ENCODE peak calls at places on chromosomes 5 and 9, in seven cellular contexts. I is stomach, O is A549, Y is neural progenitor cell, X is ovary, U is IMR-90, B is upper lobe of right lung. K is an unnamed sample.
A peak's percentile ranks its signal among the peaks of the same experiment; 100 is the strongest.

GRCh38 chr5:179292681-179293080 is 52.6 kb downstream of the ADAMTS2 start:
- DNase-seq in I (no peak), O (no peak), Y (no peak), X (no peak), U (no peak), B (peak; percentile 53), K (no peak)

GRCh38 chr9:107625383-107625984 is 135.9 kb upstream of the KLF4 start:
- DNase-seq in I (no peak), O (no peak), Y (no peak), X (no peak), U (no peak), B (no peak), K (no peak)

GRCh38 chr9:14180077-14180941 is 133.6 kb downstream of the NFIB start:
- DNase-seq in I (peak; percentile 53), O (no peak), Y (no peak), X (peak; percentile 32), U (no peak), B (no peak), K (no peak)

GRCh38 chr9:108816037-108816436 is 39.7 kb downstream of the ACTL7B start:
- DNase-seq in I (no peak), O (no peak), Y (no peak), X (no peak), U (no peak), B (peak; percentile 81), K (no peak)

GRCh38 chr5:134007581-134008256 is 2.9 kb upstream of the VDAC1 start:
- DNase-seq in I (no peak), O (peak; percentile 44), Y (peak; percentile 73), X (no peak), U (no peak), B (no peak), K (peak; percentile 46)

GRCh38 chr9:120916573-120916972 is 10.0 kb downstream of the TRAF1 start:
- DNase-seq in I (no peak), O (no peak), Y (no peak), X (peak; percentile 81), U (peak; percentile 64), B (no peak), K (peak; percentile 64)

GRCh38 chr9:134174073-134174449 is 9.7 kb upstream of the RNU6ATAC start:
- DNase-seq in I (no peak), O (no peak), Y (no peak), X (no peak), U (no peak), B (peak; percentile 75), K (no peak)

GRCh38 chr5:68194405-68194804 is 21.2 kb upstream of the PIK3R1 start:
- DNase-seq in I (no peak), O (no peak), Y (no peak), X (no peak), U (no peak), B (no peak), K (no peak)

GRCh38 chr5:109688647-109688998 is 1.1 kb upstream of the MAN2A1 start:
- DNase-seq in I (no peak), O (no peak), Y (peak; percentile 51), X (no peak), U (peak; percentile 28), B (no peak), K (peak; percentile 51)

GRCh38 chr5:167643616-167644015 is 647.8 kb upstream of the WWC1 start:
- DNase-seq in I (no peak), O (no peak), Y (no peak), X (no peak), U (no peak), B (no peak), K (no peak)

GRCh38 chr5:146699129-146699528 is 179.4 kb downstream of the PPP2R2B start:
- DNase-seq in I (no peak), O (no peak), Y (peak; percentile 17), X (no peak), U (no peak), B (no peak), K (no peak)

GRCh38 chr9:98944130-98945074 is 695 bp downstream of the COL15A1 start:
- DNase-seq in I (no peak), O (peak; percentile 24), Y (peak; percentile 49), X (peak; percentile 51), U (no peak), B (no peak), K (no peak)

GRCh38 chr5:92979716-92980115 is 601.3 kb downstream of the NR2F1-AS1 start:
- DNase-seq in I (no peak), O (no peak), Y (peak; percentile 85), X (no peak), U (no peak), B (no peak), K (no peak)

GRCh38 chr9:92738661-92739081 is 26.0 kb downstream of the BICD2 start:
- DNase-seq in I (peak; percentile 43), O (no peak), Y (no peak), X (no peak), U (no peak), B (peak; percentile 62), K (no peak)

GRCh38 chr9:1125741-1126140 is 75.6 kb downstream of the DMRT2 start:
- DNase-seq in I (no peak), O (peak; percentile 31), Y (no peak), X (no peak), U (peak; percentile 11), B (no peak), K (peak; percentile 63)

GRCh38 chr5:14107536-14107935 is 35.6 kb upstream of the TRIO start:
- DNase-seq in I (no peak), O (no peak), Y (no peak), X (no peak), U (peak; percentile 37), B (no peak), K (no peak)

GRCh38 chr5:1943481-1943880 is 60.8 kb upstream of the IRX4 start:
- DNase-seq in I (no peak), O (no peak), Y (no peak), X (no peak), U (no peak), B (peak; percentile 10), K (no peak)

GRCh38 chr9:114317665-114318357 is 5.1 kb upstream of the ORM1 start:
- DNase-seq in I (no peak), O (peak; percentile 17), Y (no peak), X (no peak), U (peak; percentile 85), B (peak; percentile 23), K (no peak)

GRCh38 chr5:148794275-148794674 is 32.1 kb upstream of the ADRB2 start:
- DNase-seq in I (no peak), O (no peak), Y (no peak), X (no peak), U (peak; percentile 56), B (no peak), K (no peak)

DNA sequence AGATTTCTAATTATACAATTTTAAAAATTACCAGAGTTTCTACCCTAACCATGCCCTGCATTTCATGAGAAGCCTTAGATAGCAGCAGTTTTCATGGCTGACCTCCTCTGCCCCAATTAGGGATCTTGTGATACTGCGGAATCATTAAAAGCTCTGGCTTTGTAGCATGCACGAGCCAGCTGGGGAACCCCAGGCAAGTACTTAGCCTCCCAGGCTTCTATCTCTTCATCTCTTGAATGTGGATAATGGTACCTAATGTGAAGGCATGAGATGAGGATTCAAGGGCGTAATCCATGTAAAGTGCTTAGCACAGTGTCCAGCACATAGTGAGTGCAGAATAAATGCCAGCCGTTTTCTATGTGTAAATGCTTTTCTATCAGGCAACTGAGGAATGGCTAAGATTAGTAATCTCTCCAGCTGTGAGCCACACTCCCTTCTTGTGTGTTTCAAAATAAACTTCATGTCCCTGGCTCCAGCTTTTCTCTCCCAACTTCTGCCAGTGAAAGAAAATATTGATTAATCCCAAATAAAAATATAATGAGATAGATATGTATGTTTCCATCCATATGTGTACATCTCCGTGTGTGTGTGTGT is 88.4 kb downstream of the APBA1 start:
- DNase-seq in I (no peak), O (no peak), Y (no peak), X (no peak), U (no peak), B (no peak), K (no peak)
- H3K9me3 ChIP-seq in I (no peaks in the 10 kb centered on the region), O (no peaks in the 10 kb centered on the region), Y (no peaks in the 10 kb centered on the region), X (no peaks in the 10 kb centered on the region), U (no peaks in the 10 kb centered on the region), B (no peaks in the 10 kb centered on the region), K (no peaks in the 10 kb centered on the region)

DNA sequence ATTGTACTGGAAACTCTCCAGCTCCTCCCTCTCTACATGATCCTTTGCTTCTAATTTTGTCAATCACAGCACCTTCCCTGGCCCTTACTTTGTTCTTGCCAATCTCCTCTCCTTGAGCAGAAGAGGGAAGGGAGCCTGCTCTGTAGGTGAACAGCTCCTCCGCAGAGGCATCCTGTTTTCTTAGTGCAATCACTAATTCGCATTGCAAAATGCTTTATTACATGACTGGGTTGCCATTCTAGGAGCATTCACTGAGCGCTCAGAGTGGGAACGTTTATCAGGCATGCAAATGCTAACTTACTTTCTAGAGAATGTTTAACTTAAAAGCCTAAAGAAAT is 416 bp upstream of the SNX18 start:
- DNase-seq in I (no peak), O (no peak), Y (peak; percentile 61), X (no peak), U (no peak), B (no peak), K (no peak)
- H3K4me3 ChIP-seq in I (peak overlapping the region; percentile 100), O (peak overlapping the region; percentile 87), Y (peak overlapping the region; percentile 88), X (peak overlapping the region; percentile 30), U (peak overlapping the region; percentile 32), B (no peak overlapping the region), K (peak overlapping the region; percentile 87)

GRCh38 chr5:145403959-145404358 is 431.2 kb downstream of the PRELID2 start:
- DNase-seq in I (no peak), O (no peak), Y (no peak), X (no peak), U (no peak), B (no peak), K (no peak)
- H3K9me3 ChIP-seq in I (peaks cover 10% of the 10 kb centered on the region), O (no peaks in the 10 kb centered on the region), Y (no peaks in the 10 kb centered on the region), X (no peaks in the 10 kb centered on the region), U (peaks cover 15% of the 10 kb centered on the region), B (no peaks in the 10 kb centered on the region), K (no peaks in the 10 kb centered on the region)

DNA sequence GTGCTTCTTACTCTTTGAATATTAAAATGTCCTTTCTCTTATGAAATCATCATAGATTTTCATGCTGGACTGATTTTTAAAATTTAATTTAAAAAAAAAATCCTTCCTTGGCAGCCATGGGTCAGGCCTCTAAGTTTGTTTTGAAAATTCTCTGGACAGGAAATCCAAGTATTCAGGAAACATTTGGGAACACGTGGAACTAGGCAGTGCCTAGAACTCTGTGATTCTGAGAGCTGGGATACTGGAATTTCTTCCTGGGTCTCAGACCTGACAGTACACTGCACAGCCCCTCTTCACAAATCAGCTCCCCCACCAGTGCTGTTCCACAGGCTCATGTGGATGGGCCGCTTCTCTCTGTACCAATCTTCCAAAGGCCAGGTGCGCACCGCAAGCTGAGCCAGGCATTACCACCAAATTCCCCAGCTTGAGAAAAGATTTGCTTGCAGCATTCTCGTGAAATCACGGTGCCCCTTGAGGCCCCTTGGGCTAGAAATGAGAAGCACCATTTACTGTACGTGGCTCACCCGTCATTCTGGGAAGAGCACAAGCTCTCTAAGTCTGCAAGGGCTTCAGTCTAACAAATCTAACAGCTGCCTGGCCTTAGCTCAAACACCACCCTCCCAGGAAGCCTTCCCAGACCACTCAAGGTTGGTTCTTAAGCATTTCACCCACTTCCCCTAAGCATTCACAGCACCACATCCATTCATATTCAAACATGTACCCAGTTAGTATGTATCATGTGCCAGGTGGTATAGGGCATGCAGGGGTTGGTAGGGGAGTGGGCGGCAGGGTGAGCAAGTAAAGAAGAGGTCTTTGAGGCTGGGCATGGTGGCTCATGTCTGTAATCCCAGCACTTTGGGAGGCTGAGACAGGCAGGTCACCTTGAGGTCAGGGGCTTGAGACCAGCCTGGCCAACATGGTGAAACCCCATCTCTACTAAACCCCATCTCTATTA is 26.5 kb downstream of the B4GALT1 start:
- DNase-seq in I (no peak), O (no peak), Y (no peak), X (peak; percentile 35), U (no peak), B (no peak), K (peak; percentile 38)
- H3K4me3 ChIP-seq in I (no peak overlapping the region), O (no peak overlapping the region), Y (no peak overlapping the region), X (no peak overlapping the region), U (no peak overlapping the region), B (no peak overlapping the region), K (no peak overlapping the region)

GRCh38 chr5:32961066-32961429 is 249.9 kb downstream of the NPR3 start:
- DNase-seq in I (no peak), O (no peak), Y (no peak), X (no peak), U (peak; percentile 31), B (no peak), K (no peak)
- H3K9me3 ChIP-seq in I (no peaks in the 10 kb centered on the region), O (peaks cover 5% of the 10 kb centered on the region), Y (no peaks in the 10 kb centered on the region), X (no peaks in the 10 kb centered on the region), U (no peaks in the 10 kb centered on the region), B (no peaks in the 10 kb centered on the region), K (no peaks in the 10 kb centered on the region)